ENCODE peak calls at places on chromosomes 4 and X, in six cellular contexts. P is thoracic aorta, A is Karpas-422, B is substantia nigra, U is coronary artery, V is right lobe of liver. J is an unnamed sample.

GRCh38 chr4:14924080-14924916 is 78.0 kb upstream of the CPEB2 start:
- DNase-seq in V (no peak), P (no peak), A (no peak), U (no peak), B (no peak), J (no peak)

GRCh38 chr4:53196872-53197759 is 168.7 kb downstream of the SCFD2 start:
- DNase-seq in V (no peak), B (no peak), P (no peak), U (no peak), A (peak; percentile 90), J (no peak)

GRCh38 chr4:26145212-26145611 is 175.6 kb upstream of the RBPJ start:
- DNase-seq in V (no peak), P (no peak), U (no peak), A (no peak), B (no peak), J (no peak)

GRCh38 chrX:6460893-6461490 is 73.9 kb downstream of the VCX3A start:
- DNase-seq in U (no peak), P (no peak), B (no peak), V (no peak), A (no peak), J (no peak)

GRCh38 chr4:77699731-77700210 is 94.2 kb downstream of the CXCL13 start:
- DNase-seq in B (no peak), A (no peak), U (no peak), V (no peak), P (no peak), J (peak; percentile 26)

GRCh38 chr4:26782168-26782829 is 78.3 kb upstream of the STIM2 start:
- DNase-seq in P (no peak), A (peak; percentile 78), B (no peak), U (no peak), V (no peak), J (no peak)

GRCh38 chrX:10851809-10852208 is 231.4 kb upstream of the MID1 start:
- DNase-seq in B (no peak), A (no peak), P (no peak), V (no peak), U (no peak), J (no peak)

GRCh38 chr4:83255584-83255983 is 29.0 kb downstream of the COQ2 start:
- DNase-seq in P (no peak), A (no peak), U (no peak), B (no peak), V (no peak), J (no peak)

GRCh38 chr4:6195602-6196319 is 4.6 kb downstream of the JAKMIP1 start:
- DNase-seq in B (no peak), P (no peak), A (peak; percentile 41), V (no peak), U (peak; percentile 24), J (no peak)

GRCh38 chrX:126824596-126824995 is 5.1 kb downstream of the PRR32 start:
- DNase-seq in P (no peak), A (no peak), B (no peak), V (no peak), U (no peak), J (no peak)

GRCh38 chr4:1201851-1202525 is 29.6 kb upstream of the SPON2 start:
- DNase-seq in V (peak; percentile 67), U (peak; percentile 75), A (no peak), B (no peak), P (no peak), J (no peak)

GRCh38 chr4:96649536-96649935 is 809.6 kb downstream of the PDHA2 start:
- DNase-seq in V (no peak), P (no peak), A (no peak), U (no peak), B (no peak), J (peak; percentile 1)

GRCh38 chr4:152063301-152064235 is 302.8 kb upstream of the GATB start:
- DNase-seq in V (no peak), B (no peak), A (no peak), U (no peak), P (no peak), J (peak; percentile 33)

GRCh38 chr4:66373268-66373667 is 703.0 kb upstream of the EPHA5 start:
- DNase-seq in B (no peak), U (no peak), V (no peak), A (no peak), P (no peak), J (no peak)

GRCh38 chr4:82362565-82362964 is 11.2 kb downstream of the HNRNPD start:
- DNase-seq in A (no peak), P (no peak), U (no peak), B (no peak), V (no peak), J (no peak)

GRCh38 chr4:40238700-40239548 is 42.1 kb downstream of the RHOH start:
- DNase-seq in P (no peak), U (no peak), B (no peak), V (no peak), A (no peak), J (no peak)

GRCh38 chr4:10006236-10006603 is 15.1 kb downstream of the SLC2A9 start:
- DNase-seq in A (peak; percentile 62), V (no peak), B (no peak), P (peak; percentile 40), U (no peak), J (peak; percentile 88)

GRCh38 chrX:36961590-36961989 is 46.6 kb upstream of the FAM47C start:
- DNase-seq in A (no peak), P (no peak), B (no peak), V (peak; percentile 56), U (no peak), J (no peak)

GRCh38 chrX:21963226-21963625 is 22.7 kb downstream of the SMS start:
- DNase-seq in B (no peak), V (no peak), P (no peak), U (no peak), A (no peak), J (no peak)

GRCh38 chrX:5726246-5726645 is 502.4 kb downstream of the NLGN4X start:
- DNase-seq in U (no peak), B (no peak), A (no peak), P (no peak), V (no peak), J (no peak)

GRCh38 chr4:38639245-38639644 is 24.8 kb upstream of the KLF3 start:
- DNase-seq in V (no peak), A (no peak), P (no peak), B (no peak), U (no peak), J (no peak)

DNA sequence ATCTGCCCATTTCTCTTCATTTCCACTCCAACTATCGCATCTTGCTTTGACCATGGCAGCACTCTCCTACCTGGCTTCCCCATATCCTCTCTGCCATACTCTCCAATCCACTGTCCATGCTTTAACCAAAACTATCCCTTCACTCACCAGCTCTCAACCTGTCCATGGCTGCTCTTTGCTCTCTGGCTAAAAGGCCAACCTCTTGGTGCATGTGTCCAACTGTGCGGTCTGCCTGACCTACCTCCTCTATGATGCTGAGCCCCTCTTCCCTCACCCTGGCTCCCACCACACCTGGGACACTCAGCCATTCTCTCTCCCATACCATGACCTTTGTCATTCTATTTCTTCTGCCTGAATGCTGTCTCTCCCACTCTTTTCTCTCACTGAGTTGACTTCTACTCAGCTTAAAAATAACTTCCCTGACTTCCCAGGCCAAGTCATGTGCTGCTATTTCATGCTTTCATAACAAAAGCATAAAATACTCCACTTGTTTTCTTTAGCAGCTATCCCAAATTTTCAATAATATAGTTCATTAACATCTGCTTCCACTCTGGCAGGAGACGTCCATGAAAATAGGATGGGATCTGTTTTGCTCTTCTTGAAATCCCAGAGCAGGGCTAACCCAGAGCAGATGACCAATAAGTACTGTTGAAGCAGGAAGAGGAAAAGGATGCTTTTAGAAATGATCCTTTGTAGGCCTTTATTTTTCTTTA is 29.8 kb upstream of the KLF3 start:
- DNase-seq in B (no peak), P (no peak), U (no peak), V (no peak), A (no peak), J (no peak)
- H3K27ac ChIP-seq in B (no peak overlapping the region), P (peak overlapping the region; percentile 18), U (peak overlapping the region; percentile 54), V (no peak overlapping the region), A (no peak overlapping the region), J (no peak overlapping the region)

GRCh38 chrX:20363003-20363674 is 96.4 kb upstream of the RPS6KA3 start:
- DNase-seq in U (no peak), B (no peak), A (no peak), P (no peak), V (no peak), J (no peak)

GRCh38 chrX:20364238-20364637 is 97.5 kb upstream of the RPS6KA3 start:
- DNase-seq in V (no peak), U (no peak), A (no peak), P (no peak), B (no peak), J (no peak)

GRCh38 chrX:20362268-20363002 is 95.7 kb upstream of the RPS6KA3 start:
- DNase-seq in P (no peak), B (no peak), V (no peak), U (no peak), A (no peak), J (peak; percentile 5)

GRCh38 chrX:20361890-20362262 is 95.2 kb upstream of the RPS6KA3 start:
- DNase-seq in B (no peak), P (no peak), U (no peak), A (no peak), V (no peak), J (no peak)

DNA sequence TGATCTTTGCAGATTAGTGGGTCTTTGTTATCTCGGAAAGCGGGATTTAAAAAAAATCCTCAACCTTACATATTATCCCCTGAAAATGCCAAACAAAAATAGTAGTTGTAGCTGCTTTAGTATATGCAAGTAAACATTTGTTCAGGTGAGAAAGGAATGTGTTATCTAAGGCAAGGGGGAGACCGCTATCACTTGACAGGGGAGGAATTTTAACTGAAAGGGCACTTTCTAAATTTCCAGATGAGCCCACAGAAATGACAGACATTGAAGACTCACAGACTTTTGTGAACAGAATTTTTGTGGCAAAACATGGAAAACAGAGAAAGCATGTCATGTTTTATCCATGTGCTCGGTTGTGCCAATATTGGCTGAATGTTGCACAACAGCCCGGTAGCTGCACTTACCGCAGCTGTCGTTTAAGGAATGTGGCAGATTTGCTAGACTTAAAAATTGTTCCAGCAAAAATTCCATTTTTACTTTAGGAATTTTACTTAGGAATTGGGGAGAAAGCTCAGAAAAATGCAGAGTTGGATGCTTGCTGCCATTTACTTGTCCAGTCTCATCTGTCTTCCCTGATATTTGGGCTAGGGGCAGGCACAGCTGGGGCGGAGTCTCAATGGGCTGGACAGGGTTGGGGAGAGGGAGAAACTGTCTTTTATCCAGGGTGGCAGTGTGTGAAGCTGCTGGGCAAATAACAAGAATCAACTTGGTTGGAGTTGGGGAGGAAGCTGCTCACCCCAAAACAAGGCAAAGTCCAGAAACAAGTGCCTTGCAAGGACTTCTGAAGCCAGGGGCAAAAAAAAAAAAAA is 94.6 kb upstream of the RPS6KA3 start:
- DNase-seq in B (no peak), A (no peak), V (no peak), P (no peak), U (no peak), J (no peak)
- H3K27ac ChIP-seq in B (no peak overlapping the region), A (no peak overlapping the region), V (no peak overlapping the region), P (no peak overlapping the region), U (no peak overlapping the region), J (no peak overlapping the region)

GRCh38 chr4:48483777-48484493 is 792 bp downstream of the SLC10A4 start:
- DNase-seq in V (no peak), P (no peak), U (no peak), B (no peak), A (no peak), J (no peak)
- H3K27ac ChIP-seq in V (no peak overlapping the region), P (no peak overlapping the region), U (no peak overlapping the region), B (no peak overlapping the region), A (no peak overlapping the region), J (no peak overlapping the region)

DNA sequence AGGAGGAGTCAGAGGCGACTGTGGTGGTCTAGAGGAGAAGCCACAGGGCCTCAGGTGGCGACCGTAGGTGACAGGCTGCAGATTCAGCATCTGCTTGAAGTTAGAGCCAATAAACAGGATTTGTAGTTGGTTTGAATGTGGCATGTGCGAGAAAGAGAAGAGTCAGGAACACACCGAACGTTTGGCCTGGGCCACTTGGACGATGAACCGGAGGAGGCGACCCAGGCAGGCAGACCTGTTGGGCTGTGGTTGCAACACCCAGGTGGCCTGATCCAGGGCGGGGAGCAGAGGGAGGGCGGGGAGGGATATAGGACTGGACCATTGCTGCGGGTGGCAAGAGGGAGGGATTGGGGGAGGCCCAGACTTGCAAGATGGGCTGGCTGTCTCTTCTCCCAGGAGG is 10.0 kb upstream of the PSAPL1 start:
- DNase-seq in A (no peak), P (no peak), U (no peak), B (no peak), V (peak; percentile 91), J (no peak)
- H3K27ac ChIP-seq in A (no peak overlapping the region), P (no peak overlapping the region), U (no peak overlapping the region), B (no peak overlapping the region), V (peak overlapping the region; percentile 58), J (no peak overlapping the region)

J was measured in epithelial cell of prostate.